ENCODE peak calls at places on chromosomes 13 and 19, in eight cellular contexts. One of them, this sample, is unnamed.
A peak's percentile ranks its signal among the peaks of the same experiment; 100 is the strongest.

GRCh38 chr19:12064266-12065099 is at the start of gene ZNF844:
- DNase-seq in cardiac muscle cell: peak; percentile 96
- DNase-seq in hepatocyte: peak; percentile 96
- DNase-seq in fibroblast of pulmonary artery: peak; percentile 91
- DNase-seq in AG09309: peak; percentile 49
- DNase-seq in HepG2: peak; percentile 82
- DNase-seq in stomach: peak; percentile 99
- DNase-seq in thoracic aorta: peak; percentile 91
- DNase-seq in this sample: peak; percentile 98

GRCh38 chr13:31807090-31807541 is 67.8 kb downstream of the RXFP2 start:
- DNase-seq in cardiac muscle cell: no peak
- DNase-seq in hepatocyte: no peak
- DNase-seq in fibroblast of pulmonary artery: peak; percentile 16
- DNase-seq in AG09309: no peak
- DNase-seq in HepG2: no peak
- DNase-seq in stomach: no peak
- DNase-seq in thoracic aorta: no peak
- DNase-seq in this sample: peak; percentile 23

GRCh38 chr19:6995054-6995453 is 26.2 kb downstream of the MBD3L2B start:
- DNase-seq in cardiac muscle cell: no peak
- DNase-seq in hepatocyte: no peak
- DNase-seq in fibroblast of pulmonary artery: no peak
- DNase-seq in AG09309: no peak
- DNase-seq in HepG2: no peak
- DNase-seq in stomach: no peak
- DNase-seq in thoracic aorta: no peak
- DNase-seq in this sample: no peak

GRCh38 chr13:100645382-100645781 is 29.2 kb downstream of the TMTC4 start:
- DNase-seq in cardiac muscle cell: no peak
- DNase-seq in hepatocyte: no peak
- DNase-seq in fibroblast of pulmonary artery: no peak
- DNase-seq in AG09309: no peak
- DNase-seq in HepG2: no peak
- DNase-seq in stomach: no peak
- DNase-seq in thoracic aorta: no peak
- DNase-seq in this sample: no peak

GRCh38 chr13:84654654-84655244 is 772.5 kb upstream of the SLITRK1 start:
- DNase-seq in cardiac muscle cell: no peak
- DNase-seq in hepatocyte: no peak
- DNase-seq in fibroblast of pulmonary artery: no peak
- DNase-seq in AG09309: no peak
- DNase-seq in HepG2: no peak
- DNase-seq in stomach: no peak
- DNase-seq in thoracic aorta: no peak
- DNase-seq in this sample: no peak

GRCh38 chr13:94267581-94267980 is 211.9 kb downstream of the DCT start:
- DNase-seq in cardiac muscle cell: peak; percentile 14
- DNase-seq in hepatocyte: no peak
- DNase-seq in fibroblast of pulmonary artery: no peak
- DNase-seq in AG09309: no peak
- DNase-seq in HepG2: no peak
- DNase-seq in stomach: no peak
- DNase-seq in thoracic aorta: no peak
- DNase-seq in this sample: no peak

GRCh38 chr19:51698296-51698695 is 5.2 kb downstream of the SPACA6 start:
- DNase-seq in cardiac muscle cell: no peak
- DNase-seq in hepatocyte: no peak
- DNase-seq in fibroblast of pulmonary artery: peak; percentile 49
- DNase-seq in AG09309: no peak
- DNase-seq in HepG2: no peak
- DNase-seq in stomach: peak; percentile 15
- DNase-seq in thoracic aorta: no peak
- DNase-seq in this sample: no peak

GRCh38 chr13:87057807-87058520 is 613.2 kb upstream of the SLITRK5 start:
- DNase-seq in cardiac muscle cell: no peak
- DNase-seq in hepatocyte: no peak
- DNase-seq in fibroblast of pulmonary artery: peak; percentile 7
- DNase-seq in AG09309: no peak
- DNase-seq in HepG2: no peak
- DNase-seq in stomach: no peak
- DNase-seq in thoracic aorta: no peak
- DNase-seq in this sample: no peak

GRCh38 chr13:102688306-102688973 is 6.4 kb downstream of the METTL21C start:
- DNase-seq in cardiac muscle cell: no peak
- DNase-seq in hepatocyte: no peak
- DNase-seq in fibroblast of pulmonary artery: no peak
- DNase-seq in AG09309: no peak
- DNase-seq in HepG2: no peak
- DNase-seq in stomach: no peak
- DNase-seq in thoracic aorta: no peak
- DNase-seq in this sample: no peak

GRCh38 chr19:3284759-3285646 is 60.5 kb downstream of the CELF5 start:
- DNase-seq in cardiac muscle cell: peak; percentile 100
- DNase-seq in hepatocyte: peak; percentile 93
- DNase-seq in fibroblast of pulmonary artery: peak; percentile 44
- DNase-seq in AG09309: no peak
- DNase-seq in HepG2: peak; percentile 87
- DNase-seq in stomach: peak; percentile 98
- DNase-seq in thoracic aorta: no peak
- DNase-seq in this sample: peak; percentile 86

GRCh38 chr13:98998831-98999634 is 21.2 kb upstream of the DOCK9 start:
- DNase-seq in cardiac muscle cell: no peak
- DNase-seq in hepatocyte: no peak
- DNase-seq in fibroblast of pulmonary artery: peak; percentile 27
- DNase-seq in AG09309: no peak
- DNase-seq in HepG2: no peak
- DNase-seq in stomach: no peak
- DNase-seq in thoracic aorta: no peak
- DNase-seq in this sample: no peak

GRCh38 chr19:32405431-32406160 is at the start of gene DPY19L3:
- DNase-seq in cardiac muscle cell: peak; percentile 96
- DNase-seq in hepatocyte: peak; percentile 98
- DNase-seq in fibroblast of pulmonary artery: peak; percentile 94
- DNase-seq in AG09309: peak; percentile 66
- DNase-seq in HepG2: peak; percentile 88
- DNase-seq in stomach: peak; percentile 97
- DNase-seq in thoracic aorta: peak; percentile 73
- DNase-seq in this sample: peak; percentile 97

GRCh38 chr13:91313103-91313502 is 34.4 kb upstream of the MIR17HG start:
- DNase-seq in cardiac muscle cell: peak; percentile 29
- DNase-seq in hepatocyte: peak; percentile 20
- DNase-seq in fibroblast of pulmonary artery: peak; percentile 34
- DNase-seq in AG09309: no peak
- DNase-seq in HepG2: peak; percentile 22
- DNase-seq in stomach: no peak
- DNase-seq in thoracic aorta: no peak
- DNase-seq in this sample: no peak

DNA sequence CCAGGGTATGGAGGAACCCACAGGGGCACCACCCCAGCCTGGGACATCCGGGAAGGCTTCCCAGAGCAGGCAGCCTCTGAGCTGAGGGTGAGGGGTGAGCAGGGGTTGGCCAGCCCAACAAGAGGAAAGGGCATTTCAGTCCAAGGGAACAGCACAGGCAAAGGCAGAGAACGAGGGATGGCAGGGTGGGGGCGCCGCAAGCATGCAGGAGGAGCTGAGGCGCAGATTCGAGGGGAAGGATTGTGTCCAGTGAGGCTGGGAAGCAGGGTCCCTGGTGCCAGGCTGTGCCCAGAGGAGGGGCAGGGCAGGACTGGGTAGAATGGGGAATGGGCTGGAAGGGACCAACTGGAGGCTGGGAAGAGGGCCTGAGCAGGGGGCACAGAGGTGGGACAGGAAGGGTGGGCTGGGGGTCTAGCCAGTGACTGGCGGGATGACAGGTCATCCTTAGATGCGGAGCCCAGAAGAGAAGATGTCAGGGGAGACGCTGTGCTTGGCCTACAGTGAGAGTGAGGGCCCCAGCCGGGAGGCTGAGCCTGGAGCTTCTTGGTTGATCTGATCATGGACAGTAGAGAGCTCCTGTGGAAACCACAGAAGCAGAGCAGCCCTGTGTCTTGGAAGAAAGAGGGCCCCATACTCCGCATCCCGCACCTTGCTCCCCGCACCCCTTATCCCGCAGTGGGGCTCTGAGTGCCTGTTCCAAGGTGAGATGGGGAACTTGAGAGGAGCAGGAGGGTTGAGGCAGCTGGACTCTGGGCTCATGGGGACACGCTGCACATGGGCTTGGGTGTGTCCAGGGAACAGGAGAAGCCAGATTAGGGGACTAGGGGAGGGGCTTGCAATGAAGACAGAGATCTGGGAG is 13.7 kb downstream of the EMP3 start:
- DNase-seq in cardiac muscle cell: no peak
- DNase-seq in hepatocyte: no peak
- DNase-seq in fibroblast of pulmonary artery: no peak
- DNase-seq in AG09309: no peak
- DNase-seq in HepG2: no peak
- DNase-seq in stomach: no peak
- DNase-seq in thoracic aorta: no peak
- DNase-seq in this sample: no peak
- TF ChIP-seq CTCF in cardiac muscle cell: no peak
- TF ChIP-seq CTCF in hepatocyte: no peak
- TF ChIP-seq CTCF in fibroblast of pulmonary artery: no peak
- TF ChIP-seq CTCF in AG09309: no peak
- TF ChIP-seq CTCF in HepG2: peak; percentile 53
- TF ChIP-seq CTCF in stomach: no peak
- TF ChIP-seq CTCF in thoracic aorta: no peak
- TF ChIP-seq CTCF in this sample: no peak

DNA sequence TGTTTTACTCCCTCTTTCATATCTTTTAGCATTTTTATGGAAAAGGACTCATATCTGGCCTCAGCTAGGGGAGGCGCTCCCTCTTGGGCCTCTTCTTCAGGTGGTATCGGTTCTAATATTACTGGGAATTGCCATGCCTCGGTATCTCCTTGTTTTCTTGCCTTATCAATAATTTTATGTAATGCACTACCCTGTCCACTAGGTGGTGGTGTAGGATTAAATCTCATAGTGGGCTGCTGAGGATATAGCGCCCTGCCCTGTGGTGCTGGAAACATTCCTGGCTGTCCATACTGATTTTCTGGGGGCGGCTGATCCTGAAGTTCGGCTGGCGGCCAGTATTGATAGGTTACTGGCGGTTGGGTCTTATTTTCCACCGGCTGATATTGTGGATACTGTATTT is 35.8 kb downstream of the ZNF420 start:
- DNase-seq in cardiac muscle cell: no peak
- DNase-seq in hepatocyte: no peak
- DNase-seq in fibroblast of pulmonary artery: no peak
- DNase-seq in AG09309: no peak
- DNase-seq in HepG2: no peak
- DNase-seq in stomach: no peak
- DNase-seq in thoracic aorta: no peak
- DNase-seq in this sample: no peak
- TF ChIP-seq CTCF in cardiac muscle cell: no peak
- TF ChIP-seq CTCF in hepatocyte: no peak
- TF ChIP-seq CTCF in fibroblast of pulmonary artery: no peak
- TF ChIP-seq CTCF in AG09309: no peak
- TF ChIP-seq CTCF in HepG2: peak; percentile 14
- TF ChIP-seq CTCF in stomach: no peak
- TF ChIP-seq CTCF in thoracic aorta: no peak
- TF ChIP-seq CTCF in this sample: peak; percentile 61

GRCh38 chr19:42176990-42177685 is 40.3 kb downstream of the DEDD2 start:
- DNase-seq in cardiac muscle cell: peak; percentile 89
- DNase-seq in hepatocyte: peak; percentile 91
- DNase-seq in fibroblast of pulmonary artery: peak; percentile 72
- DNase-seq in AG09309: no peak
- DNase-seq in HepG2: peak; percentile 9
- DNase-seq in stomach: peak; percentile 71
- DNase-seq in thoracic aorta: no peak
- DNase-seq in this sample: peak; percentile 95

GRCh38 chr19:42177686-42178019 is 39.8 kb downstream of the DEDD2 start:
- DNase-seq in cardiac muscle cell: no peak
- DNase-seq in hepatocyte: no peak
- DNase-seq in fibroblast of pulmonary artery: no peak
- DNase-seq in AG09309: no peak
- DNase-seq in HepG2: no peak
- DNase-seq in stomach: no peak
- DNase-seq in thoracic aorta: no peak
- DNase-seq in this sample: no peak

GRCh38 chr19:42179501-42179817 is 38.0 kb downstream of the DEDD2 start:
- DNase-seq in cardiac muscle cell: no peak
- DNase-seq in hepatocyte: no peak
- DNase-seq in fibroblast of pulmonary artery: no peak
- DNase-seq in AG09309: no peak
- DNase-seq in HepG2: no peak
- DNase-seq in stomach: no peak
- DNase-seq in thoracic aorta: no peak
- DNase-seq in this sample: no peak

GRCh38 chr19:42176649-42176989 is 40.9 kb downstream of the DEDD2 start:
- DNase-seq in cardiac muscle cell: peak; percentile 67
- DNase-seq in hepatocyte: no peak
- DNase-seq in fibroblast of pulmonary artery: no peak
- DNase-seq in AG09309: no peak
- DNase-seq in HepG2: no peak
- DNase-seq in stomach: peak; percentile 31
- DNase-seq in thoracic aorta: no peak
- DNase-seq in this sample: no peak

GRCh38 chr19:42178791-42179500 is 38.5 kb downstream of the DEDD2 start:
- DNase-seq in cardiac muscle cell: peak; percentile 15
- DNase-seq in hepatocyte: no peak
- DNase-seq in fibroblast of pulmonary artery: no peak
- DNase-seq in AG09309: no peak
- DNase-seq in HepG2: no peak
- DNase-seq in stomach: no peak
- DNase-seq in thoracic aorta: no peak
- DNase-seq in this sample: peak; percentile 76
- TF ChIP-seq CTCF in cardiac muscle cell: peak; percentile 38
- TF ChIP-seq CTCF in hepatocyte: no peak
- TF ChIP-seq CTCF in fibroblast of pulmonary artery: peak; percentile 42
- TF ChIP-seq CTCF in AG09309: peak; percentile 51
- TF ChIP-seq CTCF in HepG2: peak; percentile 28
- TF ChIP-seq CTCF in stomach: no peak
- TF ChIP-seq CTCF in thoracic aorta: no peak
- TF ChIP-seq CTCF in this sample: peak; percentile 77

GRCh38 chr19:1847684-1848398 is 442 bp downstream of the REXO1 start:
- DNase-seq in cardiac muscle cell: peak; percentile 73
- DNase-seq in hepatocyte: peak; percentile 87
- DNase-seq in fibroblast of pulmonary artery: peak; percentile 57
- DNase-seq in AG09309: no peak
- DNase-seq in HepG2: peak; percentile 75
- DNase-seq in stomach: no peak
- DNase-seq in thoracic aorta: no peak
- DNase-seq in this sample: peak; percentile 76
- TF ChIP-seq CTCF in cardiac muscle cell: no peak
- TF ChIP-seq CTCF in hepatocyte: no peak
- TF ChIP-seq CTCF in fibroblast of pulmonary artery: no peak
- TF ChIP-seq CTCF in AG09309: no peak
- TF ChIP-seq CTCF in HepG2: peak; percentile 20
- TF ChIP-seq CTCF in stomach: no peak
- TF ChIP-seq CTCF in thoracic aorta: no peak
- TF ChIP-seq CTCF in this sample: no peak

This sample was measured in glutamatergic neuron.